ENCODE peak calls at places on chromosomes 11 and 22, in ten cellular contexts. One of them, this sample, is unnamed.

GRCh38 chr11:111539426-111540113 is 950 bp upstream of the LAYN start:
- DNase-seq in AG09319: no peak
- DNase-seq in body of pancreas: no peak
- DNase-seq in AG04450: no peak
- DNase-seq in nephron progenitor cell: no peak
- DNase-seq in Calu3: no peak
- DNase-seq in activated CD8-positive, alpha-beta T cell treated with anti-CD3 and anti-CD28 coated beads for 36 hours: peak; percentile 87
- DNase-seq in WERI-Rb-1: peak; percentile 49
- DNase-seq in dorsolateral prefrontal cortex: no peak
- DNase-seq in A549: no peak
- DNase-seq in this sample: no peak

GRCh38 chr11:4882543-4882942 is 843 bp downstream of the OR51T1 start:
- DNase-seq in dorsolateral prefrontal cortex: no peak
- DNase-seq in A549: no peak
- DNase-seq in activated CD8-positive, alpha-beta T cell treated with anti-CD3 and anti-CD28 coated beads for 36 hours: no peak
- DNase-seq in nephron progenitor cell: no peak
- DNase-seq in body of pancreas: no peak
- DNase-seq in AG04450: no peak
- DNase-seq in WERI-Rb-1: no peak
- DNase-seq in Calu3: no peak
- DNase-seq in AG09319: no peak
- DNase-seq in this sample: no peak

GRCh38 chr11:46363455-46363920 is 16.2 kb downstream of the DGKZ start:
- DNase-seq in WERI-Rb-1: peak; percentile 85
- DNase-seq in dorsolateral prefrontal cortex: peak; percentile 92
- DNase-seq in activated CD8-positive, alpha-beta T cell treated with anti-CD3 and anti-CD28 coated beads for 36 hours: no peak
- DNase-seq in nephron progenitor cell: no peak
- DNase-seq in A549: no peak
- DNase-seq in body of pancreas: no peak
- DNase-seq in Calu3: peak; percentile 93
- DNase-seq in AG04450: no peak
- DNase-seq in AG09319: no peak
- DNase-seq in this sample: peak; percentile 45

GRCh38 chr11:132422725-132423124 is 1052.3 kb downstream of the NTM start:
- DNase-seq in WERI-Rb-1: no peak
- DNase-seq in AG09319: no peak
- DNase-seq in A549: no peak
- DNase-seq in Calu3: no peak
- DNase-seq in body of pancreas: no peak
- DNase-seq in nephron progenitor cell: no peak
- DNase-seq in AG04450: no peak
- DNase-seq in dorsolateral prefrontal cortex: no peak
- DNase-seq in activated CD8-positive, alpha-beta T cell treated with anti-CD3 and anti-CD28 coated beads for 36 hours: no peak
- DNase-seq in this sample: no peak

GRCh38 chr22:47616396-47617020 is 854.1 kb downstream of the TBC1D22A start:
- DNase-seq in nephron progenitor cell: no peak
- DNase-seq in dorsolateral prefrontal cortex: no peak
- DNase-seq in AG04450: no peak
- DNase-seq in activated CD8-positive, alpha-beta T cell treated with anti-CD3 and anti-CD28 coated beads for 36 hours: no peak
- DNase-seq in body of pancreas: no peak
- DNase-seq in WERI-Rb-1: no peak
- DNase-seq in A549: no peak
- DNase-seq in Calu3: no peak
- DNase-seq in AG09319: no peak
- DNase-seq in this sample: no peak

GRCh38 chr11:107508201-107508857 is 50.7 kb upstream of the CWF19L2 start:
- DNase-seq in Calu3: no peak
- DNase-seq in AG04450: no peak
- DNase-seq in AG09319: no peak
- DNase-seq in body of pancreas: no peak
- DNase-seq in A549: no peak
- DNase-seq in dorsolateral prefrontal cortex: no peak
- DNase-seq in nephron progenitor cell: no peak
- DNase-seq in activated CD8-positive, alpha-beta T cell treated with anti-CD3 and anti-CD28 coated beads for 36 hours: no peak
- DNase-seq in WERI-Rb-1: no peak
- DNase-seq in this sample: no peak

GRCh38 chr11:123546515-123546914 is 107.9 kb downstream of the SCN3B start:
- DNase-seq in activated CD8-positive, alpha-beta T cell treated with anti-CD3 and anti-CD28 coated beads for 36 hours: no peak
- DNase-seq in nephron progenitor cell: no peak
- DNase-seq in dorsolateral prefrontal cortex: no peak
- DNase-seq in Calu3: no peak
- DNase-seq in body of pancreas: no peak
- DNase-seq in WERI-Rb-1: no peak
- DNase-seq in AG04450: no peak
- DNase-seq in AG09319: peak; percentile 77
- DNase-seq in A549: no peak
- DNase-seq in this sample: no peak

GRCh38 chr11:121932646-121933185 is 183.3 kb downstream of the BLID start:
- DNase-seq in activated CD8-positive, alpha-beta T cell treated with anti-CD3 and anti-CD28 coated beads for 36 hours: no peak
- DNase-seq in A549: no peak
- DNase-seq in body of pancreas: no peak
- DNase-seq in AG04450: no peak
- DNase-seq in nephron progenitor cell: no peak
- DNase-seq in Calu3: no peak
- DNase-seq in AG09319: no peak
- DNase-seq in dorsolateral prefrontal cortex: no peak
- DNase-seq in WERI-Rb-1: no peak
- DNase-seq in this sample: no peak

GRCh38 chr11:89016214-89016613 is 49.6 kb downstream of the GRM5 start:
- DNase-seq in AG09319: no peak
- DNase-seq in WERI-Rb-1: no peak
- DNase-seq in nephron progenitor cell: no peak
- DNase-seq in A549: no peak
- DNase-seq in Calu3: no peak
- DNase-seq in activated CD8-positive, alpha-beta T cell treated with anti-CD3 and anti-CD28 coated beads for 36 hours: no peak
- DNase-seq in dorsolateral prefrontal cortex: no peak
- DNase-seq in body of pancreas: no peak
- DNase-seq in AG04450: no peak
- DNase-seq in this sample: no peak

GRCh38 chr11:128886401-128887119 is 4.6 kb upstream of the KCNJ5 start:
- DNase-seq in Calu3: peak; percentile 51
- DNase-seq in A549: no peak
- DNase-seq in AG09319: no peak
- DNase-seq in dorsolateral prefrontal cortex: no peak
- DNase-seq in AG04450: no peak
- DNase-seq in nephron progenitor cell: peak; percentile 35
- DNase-seq in WERI-Rb-1: peak; percentile 50
- DNase-seq in body of pancreas: peak; percentile 84
- DNase-seq in activated CD8-positive, alpha-beta T cell treated with anti-CD3 and anti-CD28 coated beads for 36 hours: peak; percentile 37
- DNase-seq in this sample: no peak

GRCh38 chr11:59463176-59463575 is 6.4 kb downstream of the OR4D6 start:
- DNase-seq in A549: no peak
- DNase-seq in AG04450: no peak
- DNase-seq in dorsolateral prefrontal cortex: no peak
- DNase-seq in WERI-Rb-1: no peak
- DNase-seq in Calu3: no peak
- DNase-seq in activated CD8-positive, alpha-beta T cell treated with anti-CD3 and anti-CD28 coated beads for 36 hours: no peak
- DNase-seq in body of pancreas: no peak
- DNase-seq in AG09319: no peak
- DNase-seq in nephron progenitor cell: no peak
- DNase-seq in this sample: no peak

GRCh38 chr11:17846852-17847453 is 112.4 kb downstream of the KCNC1 start:
- DNase-seq in AG04450: no peak
- DNase-seq in AG09319: no peak
- DNase-seq in A549: no peak
- DNase-seq in WERI-Rb-1: peak; percentile 10
- DNase-seq in body of pancreas: no peak
- DNase-seq in activated CD8-positive, alpha-beta T cell treated with anti-CD3 and anti-CD28 coated beads for 36 hours: no peak
- DNase-seq in dorsolateral prefrontal cortex: peak; percentile 56
- DNase-seq in Calu3: peak; percentile 30
- DNase-seq in nephron progenitor cell: peak; percentile 3
- DNase-seq in this sample: no peak
- TF ChIP-seq CTCF in AG04450: peak; percentile 62
- TF ChIP-seq CTCF in AG09319: peak; percentile 8
- TF ChIP-seq CTCF in A549: no peak
- TF ChIP-seq CTCF in WERI-Rb-1: peak; percentile 46
- TF ChIP-seq CTCF in body of pancreas: no peak
- TF ChIP-seq CTCF in activated CD8-positive, alpha-beta T cell treated with anti-CD3 and anti-CD28 coated beads for 36 hours: no peak
- TF ChIP-seq CTCF in dorsolateral prefrontal cortex: peak; percentile 33
- TF ChIP-seq CTCF in Calu3: no peak
- TF ChIP-seq CTCF in nephron progenitor cell: no peak
- TF ChIP-seq CTCF in this sample: no peak

DNA sequence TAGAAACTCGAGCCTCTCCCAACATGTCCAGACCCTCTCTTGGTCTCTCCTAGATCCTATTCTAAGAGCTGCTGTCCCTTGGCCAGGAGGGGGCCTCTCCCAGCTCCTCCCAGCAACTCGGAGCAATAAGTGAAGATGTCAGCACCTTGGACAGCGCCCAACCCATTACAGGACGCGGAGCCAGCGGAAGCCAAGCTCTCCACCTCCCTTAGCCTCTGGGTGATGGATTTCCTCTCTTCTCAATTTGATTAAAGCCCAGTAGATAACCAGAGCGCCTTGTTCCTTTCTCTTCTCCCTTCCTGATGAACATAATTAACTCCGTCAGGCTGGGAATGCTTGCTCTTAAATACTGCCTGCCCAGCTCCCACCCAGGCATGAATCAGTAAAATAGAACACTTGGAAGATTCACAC is 26.2 kb upstream of the TPBGL start:
- DNase-seq in activated CD8-positive, alpha-beta T cell treated with anti-CD3 and anti-CD28 coated beads for 36 hours: peak; percentile 90
- DNase-seq in dorsolateral prefrontal cortex: no peak
- DNase-seq in AG04450: peak; percentile 32
- DNase-seq in nephron progenitor cell: peak; percentile 98
- DNase-seq in body of pancreas: peak; percentile 79
- DNase-seq in WERI-Rb-1: peak; percentile 78
- DNase-seq in A549: peak; percentile 80
- DNase-seq in Calu3: peak; percentile 85
- DNase-seq in AG09319: peak; percentile 16
- DNase-seq in this sample: peak; percentile 26
- TF ChIP-seq CTCF in activated CD8-positive, alpha-beta T cell treated with anti-CD3 and anti-CD28 coated beads for 36 hours: no peak
- TF ChIP-seq CTCF in dorsolateral prefrontal cortex: no peak
- TF ChIP-seq CTCF in AG04450: peak; percentile 57
- TF ChIP-seq CTCF in nephron progenitor cell: peak; percentile 48
- TF ChIP-seq CTCF in body of pancreas: peak; percentile 21
- TF ChIP-seq CTCF in WERI-Rb-1: peak; percentile 41
- TF ChIP-seq CTCF in A549: peak; percentile 15
- TF ChIP-seq CTCF in Calu3: no peak
- TF ChIP-seq CTCF in AG09319: peak; percentile 40
- TF ChIP-seq CTCF in this sample: peak; percentile 51

GRCh38 chr11:27699242-27699925 is 871 bp downstream of the BDNF start:
- DNase-seq in WERI-Rb-1: peak; percentile 13
- DNase-seq in activated CD8-positive, alpha-beta T cell treated with anti-CD3 and anti-CD28 coated beads for 36 hours: no peak
- DNase-seq in nephron progenitor cell: peak; percentile 45
- DNase-seq in AG09319: no peak
- DNase-seq in body of pancreas: no peak
- DNase-seq in Calu3: peak; percentile 11
- DNase-seq in AG04450: no peak
- DNase-seq in A549: no peak
- DNase-seq in dorsolateral prefrontal cortex: no peak
- DNase-seq in this sample: no peak

GRCh38 chr11:27700351-27701261 is at the start of gene BDNF:
- DNase-seq in Calu3: peak; percentile 38
- DNase-seq in body of pancreas: no peak
- DNase-seq in nephron progenitor cell: peak; percentile 57
- DNase-seq in activated CD8-positive, alpha-beta T cell treated with anti-CD3 and anti-CD28 coated beads for 36 hours: no peak
- DNase-seq in AG09319: no peak
- DNase-seq in dorsolateral prefrontal cortex: no peak
- DNase-seq in WERI-Rb-1: peak; percentile 30
- DNase-seq in AG04450: no peak
- DNase-seq in A549: peak; percentile 49
- DNase-seq in this sample: no peak

GRCh38 chr11:27703453-27703852 is 3.2 kb upstream of the BDNF start:
- DNase-seq in nephron progenitor cell: no peak
- DNase-seq in dorsolateral prefrontal cortex: no peak
- DNase-seq in Calu3: no peak
- DNase-seq in WERI-Rb-1: no peak
- DNase-seq in A549: no peak
- DNase-seq in AG04450: no peak
- DNase-seq in AG09319: no peak
- DNase-seq in body of pancreas: no peak
- DNase-seq in activated CD8-positive, alpha-beta T cell treated with anti-CD3 and anti-CD28 coated beads for 36 hours: no peak
- DNase-seq in this sample: no peak

GRCh38 chr11:27699926-27700350 is 317 bp downstream of the BDNF start:
- DNase-seq in dorsolateral prefrontal cortex: no peak
- DNase-seq in AG09319: no peak
- DNase-seq in Calu3: peak; percentile 24
- DNase-seq in WERI-Rb-1: peak; percentile 8
- DNase-seq in body of pancreas: no peak
- DNase-seq in nephron progenitor cell: no peak
- DNase-seq in activated CD8-positive, alpha-beta T cell treated with anti-CD3 and anti-CD28 coated beads for 36 hours: no peak
- DNase-seq in AG04450: no peak
- DNase-seq in A549: no peak
- DNase-seq in this sample: no peak

DNA sequence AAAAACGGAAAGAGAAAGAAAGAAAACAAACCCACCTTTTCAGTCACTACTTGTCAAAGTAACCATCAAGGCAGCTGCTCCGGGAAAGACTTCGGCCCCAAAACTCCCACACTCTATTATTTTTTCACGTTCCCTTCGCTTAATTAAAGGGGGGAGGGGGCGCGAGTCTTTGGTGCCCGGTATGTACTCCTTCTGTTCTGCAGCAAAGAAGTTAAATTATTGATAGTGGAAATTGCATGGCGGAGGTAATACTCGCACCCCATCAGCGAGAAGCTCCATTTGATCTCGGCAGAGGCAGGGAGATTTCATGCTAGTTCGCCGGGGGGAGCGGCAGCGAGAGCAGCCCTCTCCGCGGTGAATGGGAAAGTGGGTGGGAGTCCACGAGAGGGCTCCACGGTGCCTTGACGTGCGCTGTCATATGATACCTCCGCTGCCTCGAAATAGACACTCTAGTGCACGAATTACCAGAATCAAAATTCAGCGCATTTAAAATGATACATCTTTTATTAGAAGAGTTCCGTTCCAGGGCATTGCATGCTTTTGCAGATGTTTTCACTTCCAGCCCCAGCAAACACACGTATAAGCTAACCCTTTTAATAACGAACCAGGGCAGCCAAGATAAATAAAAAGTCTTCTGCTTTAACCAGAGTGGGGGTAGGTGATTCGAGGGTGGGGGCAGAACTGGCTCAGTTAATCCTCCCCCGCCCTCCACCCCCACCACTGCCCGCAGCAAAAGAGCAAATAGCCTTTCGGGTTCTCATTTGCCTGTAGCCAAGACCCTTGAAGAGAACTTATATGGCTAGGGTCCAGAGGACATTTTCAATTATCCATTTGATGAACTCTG is 1.2 kb upstream of the BDNF start:
- DNase-seq in Calu3: peak; percentile 55
- DNase-seq in A549: peak; percentile 61
- DNase-seq in nephron progenitor cell: peak; percentile 65
- DNase-seq in WERI-Rb-1: peak; percentile 55
- DNase-seq in AG09319: peak; percentile 63
- DNase-seq in AG04450: no peak
- DNase-seq in body of pancreas: no peak
- DNase-seq in dorsolateral prefrontal cortex: peak; percentile 69
- DNase-seq in activated CD8-positive, alpha-beta T cell treated with anti-CD3 and anti-CD28 coated beads for 36 hours: no peak
- DNase-seq in this sample: no peak
- TF ChIP-seq CTCF in Calu3: no peak
- TF ChIP-seq CTCF in A549: peak; percentile 48
- TF ChIP-seq CTCF in nephron progenitor cell: no peak
- TF ChIP-seq CTCF in WERI-Rb-1: peak; percentile 49
- TF ChIP-seq CTCF in AG09319: peak; percentile 37
- TF ChIP-seq CTCF in AG04450: peak; percentile 48
- TF ChIP-seq CTCF in body of pancreas: no peak
- TF ChIP-seq CTCF in dorsolateral prefrontal cortex: peak; percentile 12
- TF ChIP-seq CTCF in activated CD8-positive, alpha-beta T cell treated with anti-CD3 and anti-CD28 coated beads for 36 hours: no peak
- TF ChIP-seq CTCF in this sample: peak; percentile 37

DNA sequence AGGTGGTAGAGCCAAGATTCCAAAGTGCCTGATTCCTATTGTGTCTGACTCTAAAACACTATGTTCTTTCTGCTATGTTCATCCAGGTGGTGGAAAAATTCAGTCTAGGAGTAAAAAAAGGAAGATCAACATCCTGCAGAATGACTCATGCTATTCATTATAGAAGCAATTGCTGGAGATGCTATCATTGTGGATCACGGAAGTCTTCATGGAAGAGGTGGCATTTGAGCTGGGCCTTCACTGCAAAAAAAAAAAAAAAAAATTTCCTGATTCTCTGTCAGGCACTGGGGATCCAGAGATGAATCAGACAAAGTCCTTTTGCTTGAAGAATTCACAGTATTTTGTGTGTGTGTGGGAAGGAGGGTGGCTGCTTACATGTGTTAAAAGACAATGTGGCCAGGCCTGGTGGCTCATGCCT is 1.4 kb upstream of the UVRAG start:
- DNase-seq in body of pancreas: no peak
- DNase-seq in AG04450: no peak
- DNase-seq in WERI-Rb-1: no peak
- DNase-seq in Calu3: no peak
- DNase-seq in dorsolateral prefrontal cortex: no peak
- DNase-seq in A549: no peak
- DNase-seq in AG09319: no peak
- DNase-seq in nephron progenitor cell: no peak
- DNase-seq in activated CD8-positive, alpha-beta T cell treated with anti-CD3 and anti-CD28 coated beads for 36 hours: no peak
- DNase-seq in this sample: peak; percentile 69
- TF ChIP-seq CTCF in body of pancreas: no peak
- TF ChIP-seq CTCF in AG04450: no peak
- TF ChIP-seq CTCF in WERI-Rb-1: no peak
- TF ChIP-seq CTCF in Calu3: no peak
- TF ChIP-seq CTCF in dorsolateral prefrontal cortex: no peak
- TF ChIP-seq CTCF in A549: no peak
- TF ChIP-seq CTCF in AG09319: no peak
- TF ChIP-seq CTCF in nephron progenitor cell: no peak
- TF ChIP-seq CTCF in activated CD8-positive, alpha-beta T cell treated with anti-CD3 and anti-CD28 coated beads for 36 hours: no peak
- TF ChIP-seq CTCF in this sample: no peak

This sample was measured in kidney epithelial cell.